ENCODE peak calls at places on chromosome 2, in six cellular contexts. N is AG10803, D is fibroblast of pulmonary artery, S is T47D, X is AG09319, R is NCI-H1105 treated with DMSO at 0.1 percent for 48 hours. E is an unnamed sample.

GRCh38 chr2:121570665-121571055 is 40.0 kb downstream of the RNU4ATAC start:
- DNase-seq in N (no peak), D (peak), S (no peak), X (no peak), R (no peak), E (no peak)

GRCh38 chr2:131143803-131144202 is 38.7 kb downstream of the PLEKHB2 start:
- DNase-seq in N (no peak), D (no peak), S (no peak), X (no peak), R (no peak), E (no peak)

GRCh38 chr2:55010149-55010591 is 40.1 kb downstream of the RTN4 start:
- DNase-seq in N (peak), D (peak), S (peak), X (peak), R (no peak), E (peak)

GRCh38 chr2:159137511-159138101 is 148.9 kb downstream of the WDSUB1 start:
- DNase-seq in N (peak), D (peak), S (no peak), X (no peak), R (no peak), E (no peak)

GRCh38 chr2:72969706-72970105 is 52.4 kb downstream of the EMX1 start:
- DNase-seq in N (no peak), D (no peak), S (no peak), X (no peak), R (no peak), E (no peak)

GRCh38 chr2:150686391-150686790 is 198.9 kb upstream of the RND3 start:
- DNase-seq in N (peak), D (no peak), S (no peak), X (no peak), R (no peak), E (no peak)

GRCh38 chr2:46393865-46394264 is 85.5 kb upstream of the TMEM247 start:
- DNase-seq in N (no peak), D (no peak), S (no peak), X (no peak), R (no peak), E (no peak)

GRCh38 chr2:99571609-99572344 is 82.0 kb upstream of the REV1 start:
- DNase-seq in N (peak), D (no peak), S (no peak), X (no peak), R (peak), E (no peak)

GRCh38 chr2:99624682-99625081 is 134.9 kb upstream of the REV1 start:
- DNase-seq in N (no peak), D (no peak), S (no peak), X (no peak), R (peak), E (no peak)

GRCh38 chr2:238564286-238564920 is 137.7 kb downstream of the ASB1 start:
- DNase-seq in N (no peak), D (no peak), S (no peak), X (no peak), R (no peak), E (no peak)

GRCh38 chr2:121502246-121502645 is 28.4 kb upstream of the RNU4ATAC start:
- DNase-seq in N (peak), D (peak), S (no peak), X (no peak), R (no peak), E (no peak)

GRCh38 chr2:224433442-224433841 is 31.5 kb upstream of the FAM124B start:
- DNase-seq in N (no peak), D (no peak), S (no peak), X (no peak), R (no peak), E (no peak)

GRCh38 chr2:171482877-171483276 is 39.4 kb upstream of the CYBRD1 start:
- DNase-seq in N (peak), D (no peak), S (no peak), X (no peak), R (no peak), E (no peak)

GRCh38 chr2:50097118-50097517 is 934.8 kb downstream of the NRXN1 start:
- DNase-seq in N (no peak), D (no peak), S (no peak), X (no peak), R (no peak), E (no peak)

GRCh38 chr2:164456599-164456998 is 164.7 kb downstream of the GRB14 start:
- DNase-seq in N (no peak), D (peak), S (no peak), X (no peak), R (peak), E (no peak)

GRCh38 chr2:118310878-118311442 is 222.7 kb downstream of the INSIG2 start:
- DNase-seq in N (no peak), D (no peak), S (no peak), X (no peak), R (no peak), E (no peak)

GRCh38 chr2:96241901-96242611 is 23.7 kb downstream of the TMEM127 start:
- DNase-seq in N (peak), D (peak), S (no peak), X (no peak), R (no peak), E (no peak)

GRCh38 chr2:157559061-157559460 is 69.6 kb downstream of the ACVR1C start:
- DNase-seq in N (no peak), D (no peak), S (no peak), X (no peak), R (no peak), E (no peak)

GRCh38 chr2:174172802-174173355 is 75.5 kb downstream of the OLA1 start:
- DNase-seq in N (no peak), D (no peak), S (no peak), X (no peak), R (no peak), E (no peak)

GRCh38 chr2:137659616-137660015 is 304.7 kb upstream of the HNMT start:
- DNase-seq in N (peak), D (no peak), S (no peak), X (peak), R (no peak), E (no peak)

GRCh38 chr2:41061371-41061770 is 609.5 kb upstream of the SLC8A1 start:
- DNase-seq in N (peak), D (peak), S (no peak), X (peak), R (no peak), E (no peak)

GRCh38 chr2:219475697-219476604 is 22.7 kb upstream of the GMPPA start:
- DNase-seq in N (peak), D (peak), S (peak), X (no peak), R (peak), E (peak)

GRCh38 chr2:207747653-207748560 is 21.8 kb downstream of the FZD5 start:
- DNase-seq in N (no peak), D (no peak), S (no peak), X (no peak), R (no peak), E (no peak)

GRCh38 chr2:61287254-61287653 is 125.3 kb downstream of the C2orf74 start:
- DNase-seq in N (no peak), D (no peak), S (no peak), X (no peak), R (no peak), E (no peak)

GRCh38 chr2:198006733-198007132 is 202.3 kb downstream of the PLCL1 start:
- DNase-seq in N (no peak), D (no peak), S (no peak), X (no peak), R (no peak), E (no peak)

GRCh38 chr2:103991591-103991990 is 862.3 kb upstream of the POU3F3 start:
- DNase-seq in N (no peak), D (no peak), S (no peak), X (no peak), R (no peak), E (no peak)

GRCh38 chr2:80634590-80634989 is 330.0 kb upstream of the LRRTM1 start:
- DNase-seq in N (no peak), D (no peak), S (no peak), X (no peak), R (no peak), E (no peak)

GRCh38 chr2:218301176-218301819 is 9.0 kb upstream of the TMBIM1 start:
- DNase-seq in N (peak), D (peak), S (no peak), X (peak), R (peak), E (peak)

GRCh38 chr2:97715951-97716694 is 2.7 kb downstream of the ZAP70 start:
- DNase-seq in N (no peak), D (no peak), S (no peak), X (no peak), R (no peak), E (no peak)

GRCh38 chr2:157894694-157895450 is 18.7 kb upstream of the ACVR1 start:
- DNase-seq in N (peak), D (peak), S (no peak), X (peak), R (no peak), E (no peak)

GRCh38 chr2:180205616-180206271 is 198.6 kb upstream of the CWC22 start:
- DNase-seq in N (no peak), D (no peak), S (no peak), X (no peak), R (no peak), E (no peak)

GRCh38 chr2:20959252-20959651 is 84.6 kb downstream of the APOB start:
- DNase-seq in N (no peak), D (no peak), S (no peak), X (no peak), R (no peak), E (no peak)